ENCODE peak calls at places on chromosomes 6 and 20, in four cellular contexts. G, D, E and X are unnamed samples.

GRCh38 chr6:3281669-3282460 is 23.1 kb downstream of the PSMG4 start:
- DNase-seq in D (no peak), G (peak; percentile 63), E (peak; percentile 41), X (no peak)

GRCh38 chr6:35435075-35435837 is 16.9 kb upstream of the FANCE start:
- DNase-seq in G (no peak), E (no peak), D (no peak), X (no peak)

GRCh38 chr20:35992713-35993335 is 24.4 kb downstream of the CNBD2 start:
- DNase-seq in E (no peak), D (no peak), G (no peak), X (peak; percentile 50)

GRCh38 chr6:24924956-24925355 is 10.8 kb downstream of the RIPOR2 start:
- DNase-seq in E (no peak), D (no peak), G (no peak), X (no peak)

GRCh38 chr20:58634121-58634817 is 16.8 kb upstream of the STX16 start:
- DNase-seq in E (no peak), D (no peak), G (peak; percentile 32), X (no peak)

GRCh38 chr6:152004036-152004566 is 196.6 kb downstream of the ESR1 start:
- DNase-seq in E (no peak), D (no peak), G (no peak), X (no peak)

GRCh38 chr6:148971027-148971927 is 224.4 kb downstream of the UST start:
- DNase-seq in E (no peak), G (no peak), D (no peak), X (no peak)

GRCh38 chr6:111996159-111996558 is 57.7 kb upstream of the CCN6 start:
- DNase-seq in G (no peak), E (no peak), D (no peak), X (no peak)

GRCh38 chr6:110552901-110553641 is 76.7 kb upstream of the SLC22A16 start:
- DNase-seq in D (no peak), E (no peak), G (no peak), X (no peak)

GRCh38 chr6:4661391-4661790 is 114.8 kb upstream of the CDYL start:
- DNase-seq in G (no peak), D (no peak), E (no peak), X (no peak)

GRCh38 chr6:119173249-119174084 is 95.0 kb upstream of the FAM184A start:
- DNase-seq in D (no peak), G (no peak), E (no peak), X (no peak)

GRCh38 chr6:136775081-136775480 is 17.2 kb downstream of the MAP3K5 start:
- DNase-seq in E (no peak), D (no peak), G (no peak), X (no peak)

GRCh38 chr6:23180504-23181293 is 611.3 kb downstream of the HDGFL1 start:
- DNase-seq in E (no peak), D (no peak), G (no peak), X (peak; percentile 58)

GRCh38 chr6:80454661-80455365 is 348.3 kb downstream of the BCKDHB start:
- DNase-seq in G (no peak), E (no peak), D (no peak), X (no peak)

GRCh38 chr20:10671221-10671849 is 2.5 kb downstream of the JAG1 start:
- DNase-seq in G (peak; percentile 96), E (no peak), D (no peak), X (peak; percentile 88)

GRCh38 chr20:23147964-23148720 is 62.0 kb upstream of the CD93 start:
- DNase-seq in G (peak; percentile 91), D (no peak), E (peak; percentile 87), X (no peak)

GRCh38 chr6:149461670-149462069 is 23.1 kb downstream of the ZC3H12D start:
- DNase-seq in E (no peak), G (no peak), D (no peak), X (no peak)

GRCh38 chr6:169070506-169071176 is 183.0 kb downstream of the THBS2 start:
- DNase-seq in E (peak; percentile 89), D (no peak), G (peak; percentile 98), X (peak; percentile 22)

GRCh38 chr20:21569586-21569985 is 55.7 kb upstream of the NKX2-2 start:
- DNase-seq in D (no peak), G (no peak), E (no peak), X (no peak)

GRCh38 chr6:152094992-152095592 is 287.6 kb downstream of the ESR1 start:
- DNase-seq in E (peak; percentile 84), G (peak; percentile 92), D (no peak), X (peak; percentile 42)

GRCh38 chr20:6908673-6909072 is 141.2 kb downstream of the BMP2 start:
- DNase-seq in D (no peak), E (no peak), G (no peak), X (no peak)

GRCh38 chr20:60962367-60963045 is 289.6 kb upstream of the CDH4 start:
- DNase-seq in G (no peak), E (no peak), D (no peak), X (no peak)

GRCh38 chr6:20135677-20136268 is 76.5 kb downstream of the MBOAT1 start:
- DNase-seq in D (no peak), G (no peak), E (no peak), X (no peak)

GRCh38 chr6:26193467-26194328 is 106.5 kb downstream of the HFE start:
- DNase-seq in D (no peak), G (no peak), E (no peak), X (no peak)
- H3K4me3 ChIP-seq in D (no peak overlapping the region), G (no peak overlapping the region), E (no peak overlapping the region), X (no peak overlapping the region)

GRCh38 chr20:49340161-49340966 is 62.5 kb upstream of the ZNFX1 start:
- DNase-seq in E (peak; percentile 45), D (no peak), G (peak; percentile 79), X (no peak)
- H3K27ac ChIP-seq in E (peak overlapping the region; percentile 58), D (no peak overlapping the region), G (peak overlapping the region; percentile 34), X (no peak overlapping the region)

GRCh38 chr6:90541221-90541620 is 45.7 kb downstream of the MAP3K7 start:
- DNase-seq in G (no peak), E (no peak), D (no peak), X (no peak)

GRCh38 chr6:90544741-90545140 is 42.1 kb downstream of the MAP3K7 start:
- DNase-seq in E (no peak), D (no peak), G (no peak), X (no peak)

GRCh38 chr6:90545450-90545849 is 41.4 kb downstream of the MAP3K7 start:
- DNase-seq in E (no peak), D (no peak), G (no peak), X (no peak)

GRCh38 chr6:90547079-90547478 is 39.8 kb downstream of the MAP3K7 start:
- DNase-seq in E (no peak), D (no peak), G (no peak), X (no peak)

DNA sequence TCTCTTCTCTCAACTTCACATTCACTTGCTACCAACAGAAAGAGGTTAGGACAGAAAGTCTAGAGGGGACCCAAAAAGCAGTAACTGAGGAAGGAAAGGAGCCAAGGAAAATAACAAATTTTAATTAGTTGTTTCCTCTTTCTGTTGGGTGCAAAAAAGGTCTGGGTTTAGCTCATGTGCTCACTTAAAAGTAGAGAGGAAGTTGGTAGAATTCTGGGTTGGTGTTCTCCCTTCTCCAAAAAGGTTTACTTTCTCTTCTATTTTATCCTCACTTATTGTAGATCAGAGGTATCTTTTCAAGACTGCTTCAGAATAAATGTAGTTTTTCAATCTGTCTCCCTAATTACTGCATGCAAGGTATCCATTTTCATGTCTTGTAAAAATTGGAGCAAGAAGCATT is 42.8 kb downstream of the MAP3K7 start:
- DNase-seq in G (no peak), E (no peak), D (no peak), X (no peak)
- H3K36me3 ChIP-seq in G (peaks cover 79% of the 10 kb centered on the region), E (peaks cover 18% of the 10 kb centered on the region), D (peaks cover 22% of the 10 kb centered on the region), X (peaks cover 26% of the 10 kb centered on the region)

DNA sequence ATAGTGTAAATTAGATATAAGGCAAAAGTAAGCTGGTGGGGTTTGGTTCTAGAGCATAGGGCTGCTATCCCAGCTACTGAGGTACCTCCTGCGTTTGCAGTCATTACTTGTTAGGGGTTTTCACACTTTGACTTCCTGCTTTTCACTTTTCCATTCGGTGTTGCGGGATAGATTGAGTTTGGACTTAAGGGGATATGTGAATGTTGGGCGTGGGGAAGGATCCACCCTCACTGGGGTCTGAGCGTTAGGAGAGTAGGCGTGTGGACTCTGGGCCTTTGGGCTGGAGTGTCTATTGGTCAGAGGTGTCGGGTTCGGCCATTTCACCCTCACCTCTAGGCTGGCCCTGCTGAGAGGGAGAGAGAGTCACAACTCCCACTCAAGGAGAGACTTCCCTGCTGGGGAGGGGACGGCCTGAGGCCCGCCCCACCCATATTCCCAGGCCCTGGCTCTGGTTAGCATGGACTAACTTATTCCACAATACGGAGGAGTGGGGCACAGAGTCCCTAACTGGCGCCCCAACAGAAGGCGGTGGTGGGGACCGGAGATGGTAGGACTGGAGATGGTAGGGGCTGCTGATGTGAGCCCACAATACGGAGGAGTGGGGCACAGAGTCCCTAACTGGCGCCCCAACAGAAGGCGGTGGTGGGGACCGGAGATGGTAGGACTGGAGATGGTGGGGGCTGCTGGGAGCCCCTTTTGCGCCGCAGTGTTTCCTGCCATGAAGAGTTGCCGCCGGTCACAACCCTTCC is 1.6 kb upstream of the PTPRA start:
- DNase-seq in G (no peak), E (no peak), D (no peak), X (no peak)
- H3K4me3 ChIP-seq in G (peak overlapping the region; percentile 94), E (peak overlapping the region; percentile 99), D (peak overlapping the region; percentile 97), X (no peak overlapping the region)

GRCh38 chr20:4472906-4473305 is 248.8 kb upstream of the PRND start:
- DNase-seq in G (no peak), E (no peak), D (no peak), X (no peak)

GRCh38 chr20:4470375-4470774 is 251.3 kb upstream of the PRND start:
- DNase-seq in E (no peak), G (no peak), D (no peak), X (no peak)

GRCh38 chr20:4468114-4468513 is 253.6 kb upstream of the PRND start:
- DNase-seq in D (no peak), E (no peak), G (no peak), X (no peak)

GRCh38 chr20:4471221-4471620 is 250.5 kb upstream of the PRND start:
- DNase-seq in E (no peak), G (no peak), D (no peak), X (no peak)

DNA sequence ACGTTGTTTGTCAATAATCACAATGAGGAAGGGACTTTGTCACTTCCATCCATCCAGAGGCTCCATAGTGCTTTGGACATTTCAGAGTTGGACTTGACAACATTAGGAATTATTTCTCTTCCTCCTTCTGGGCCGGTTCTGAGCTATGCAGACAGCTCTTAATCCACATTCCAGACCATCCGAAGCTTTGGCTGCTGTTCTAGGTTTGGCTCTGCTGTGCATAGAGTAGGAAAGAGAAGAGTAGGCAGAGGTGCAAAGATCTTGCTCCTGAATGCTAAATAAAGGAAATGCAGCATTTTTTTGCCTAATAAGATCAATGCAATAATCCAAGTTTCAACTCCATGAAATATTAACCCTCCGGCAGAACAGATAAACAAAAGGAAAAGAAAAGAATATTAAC is 251.8 kb upstream of the PRND start:
- DNase-seq in G (no peak), D (no peak), E (no peak), X (no peak)
- H3K27ac ChIP-seq in G (no peak overlapping the region), D (no peak overlapping the region), E (no peak overlapping the region), X (no peak overlapping the region)